ENCODE peak calls at places on chromosomes 1 and 21, in five cellular contexts. One of them, this sample, is unnamed.

GRCh38 chr21:33559813-33560212 is 17.0 kb downstream of the SON start:
- DNase-seq in fibroblast of lung: no peak
- DNase-seq in heart left ventricle: no peak
- DNase-seq in osteocyte: no peak
- DNase-seq in activated CD8-positive, alpha-beta T cell treated with anti-CD3 and anti-CD28 coated beads for 36 hours: no peak
- DNase-seq in this sample: no peak

GRCh38 chr1:85318217-85318616 is 41.8 kb upstream of the BCL10 start:
- DNase-seq in fibroblast of lung: no peak
- DNase-seq in heart left ventricle: no peak
- DNase-seq in osteocyte: no peak
- DNase-seq in activated CD8-positive, alpha-beta T cell treated with anti-CD3 and anti-CD28 coated beads for 36 hours: no peak
- DNase-seq in this sample: no peak

GRCh38 chr1:57321776-57322175 is 102.1 kb downstream of the DAB1 start:
- DNase-seq in fibroblast of lung: no peak
- DNase-seq in heart left ventricle: no peak
- DNase-seq in osteocyte: no peak
- DNase-seq in activated CD8-positive, alpha-beta T cell treated with anti-CD3 and anti-CD28 coated beads for 36 hours: no peak
- DNase-seq in this sample: no peak

GRCh38 chr1:36750706-36751105 is 268.0 kb upstream of the CSF3R start:
- DNase-seq in fibroblast of lung: no peak
- DNase-seq in heart left ventricle: no peak
- DNase-seq in osteocyte: no peak
- DNase-seq in activated CD8-positive, alpha-beta T cell treated with anti-CD3 and anti-CD28 coated beads for 36 hours: no peak
- DNase-seq in this sample: no peak

GRCh38 chr1:161298116-161298515 is 11.7 kb downstream of the MPZ start:
- DNase-seq in fibroblast of lung: no peak
- DNase-seq in heart left ventricle: no peak
- DNase-seq in osteocyte: no peak
- DNase-seq in activated CD8-positive, alpha-beta T cell treated with anti-CD3 and anti-CD28 coated beads for 36 hours: no peak
- DNase-seq in this sample: no peak

GRCh38 chr1:244067893-244068292 is 16.8 kb downstream of the ZBTB18 start:
- DNase-seq in fibroblast of lung: no peak
- DNase-seq in heart left ventricle: no peak
- DNase-seq in osteocyte: no peak
- DNase-seq in activated CD8-positive, alpha-beta T cell treated with anti-CD3 and anti-CD28 coated beads for 36 hours: no peak
- DNase-seq in this sample: no peak

GRCh38 chr21:27734146-27734545 is 767.3 kb upstream of the ADAMTS5 start:
- DNase-seq in fibroblast of lung: peak; percentile 83
- DNase-seq in heart left ventricle: no peak
- DNase-seq in osteocyte: no peak
- DNase-seq in activated CD8-positive, alpha-beta T cell treated with anti-CD3 and anti-CD28 coated beads for 36 hours: no peak
- DNase-seq in this sample: no peak

GRCh38 chr1:202952818-202953217 is 5.3 kb downstream of the ADIPOR1 start:
- DNase-seq in fibroblast of lung: peak; percentile 40
- DNase-seq in heart left ventricle: peak; percentile 40
- DNase-seq in osteocyte: no peak
- DNase-seq in activated CD8-positive, alpha-beta T cell treated with anti-CD3 and anti-CD28 coated beads for 36 hours: peak; percentile 10
- DNase-seq in this sample: peak; percentile 93

GRCh38 chr1:58290685-58291372 is 255.7 kb downstream of the OMA1 start:
- DNase-seq in fibroblast of lung: peak; percentile 21
- DNase-seq in heart left ventricle: peak; percentile 10
- DNase-seq in osteocyte: no peak
- DNase-seq in activated CD8-positive, alpha-beta T cell treated with anti-CD3 and anti-CD28 coated beads for 36 hours: peak; percentile 16
- DNase-seq in this sample: no peak

DNA sequence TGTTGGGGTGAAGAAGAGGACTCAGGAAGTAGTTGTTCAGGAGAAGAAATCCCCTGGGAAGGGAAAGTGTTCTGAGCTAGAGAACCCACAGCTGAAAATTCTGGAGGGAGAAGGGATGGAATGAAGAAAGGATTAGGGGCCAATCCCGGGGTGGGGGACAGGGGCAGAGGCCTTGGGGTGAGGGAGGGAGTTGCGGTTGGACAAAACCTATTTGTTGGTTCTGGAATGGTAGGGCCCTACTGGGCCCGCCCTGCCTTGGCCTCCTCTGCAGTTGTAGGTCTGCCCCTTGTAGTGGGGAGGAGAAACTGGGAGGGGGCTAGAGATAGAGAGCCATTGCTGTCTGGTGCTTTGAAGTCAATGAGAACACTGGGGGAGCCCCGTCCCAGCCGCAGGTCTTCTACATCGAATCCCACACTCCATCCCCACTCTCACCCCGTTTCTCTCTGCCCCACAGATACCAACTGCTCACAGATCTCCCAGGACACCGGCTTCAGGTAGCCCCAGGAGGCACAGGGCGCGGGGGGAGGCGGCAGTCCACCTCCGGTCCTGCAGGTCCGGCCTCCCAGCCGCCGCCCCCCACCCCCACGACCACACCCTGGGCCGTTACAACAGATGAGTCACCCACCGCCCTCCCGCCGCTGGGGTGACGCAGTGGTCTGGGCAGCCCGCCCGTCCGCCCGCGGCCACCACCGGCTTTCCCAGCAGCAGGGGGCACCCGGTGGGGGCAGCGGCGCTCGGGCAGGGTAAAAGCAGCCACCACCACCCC is 1.1 kb downstream of the TAGLN2 start:
- DNase-seq in fibroblast of lung: peak; percentile 93
- DNase-seq in heart left ventricle: peak; percentile 92
- DNase-seq in osteocyte: peak; percentile 97
- DNase-seq in activated CD8-positive, alpha-beta T cell treated with anti-CD3 and anti-CD28 coated beads for 36 hours: peak; percentile 84
- DNase-seq in this sample: peak; percentile 97
- TF ChIP-seq CTCF in fibroblast of lung: no peak
- TF ChIP-seq CTCF in heart left ventricle: no peak
- TF ChIP-seq CTCF in osteocyte: no peak
- TF ChIP-seq CTCF in activated CD8-positive, alpha-beta T cell treated with anti-CD3 and anti-CD28 coated beads for 36 hours: no peak
- TF ChIP-seq CTCF in this sample: no peak

GRCh38 chr1:19921310-19921709 is 2.1 kb downstream of the PLA2G2E start:
- DNase-seq in fibroblast of lung: no peak
- DNase-seq in heart left ventricle: no peak
- DNase-seq in osteocyte: no peak
- DNase-seq in activated CD8-positive, alpha-beta T cell treated with anti-CD3 and anti-CD28 coated beads for 36 hours: no peak
- DNase-seq in this sample: no peak

GRCh38 chr1:19923137-19923952 is at the start of gene PLA2G2E:
- DNase-seq in fibroblast of lung: no peak
- DNase-seq in heart left ventricle: no peak
- DNase-seq in osteocyte: no peak
- DNase-seq in activated CD8-positive, alpha-beta T cell treated with anti-CD3 and anti-CD28 coated beads for 36 hours: no peak
- DNase-seq in this sample: no peak

GRCh38 chr1:19920132-19920710 is 3.2 kb downstream of the PLA2G2E start:
- DNase-seq in fibroblast of lung: no peak
- DNase-seq in heart left ventricle: no peak
- DNase-seq in osteocyte: no peak
- DNase-seq in activated CD8-positive, alpha-beta T cell treated with anti-CD3 and anti-CD28 coated beads for 36 hours: no peak
- DNase-seq in this sample: no peak

GRCh38 chr1:19922015-19922688 is 1.3 kb downstream of the PLA2G2E start:
- DNase-seq in fibroblast of lung: no peak
- DNase-seq in heart left ventricle: no peak
- DNase-seq in osteocyte: no peak
- DNase-seq in activated CD8-positive, alpha-beta T cell treated with anti-CD3 and anti-CD28 coated beads for 36 hours: no peak
- DNase-seq in this sample: no peak

DNA sequence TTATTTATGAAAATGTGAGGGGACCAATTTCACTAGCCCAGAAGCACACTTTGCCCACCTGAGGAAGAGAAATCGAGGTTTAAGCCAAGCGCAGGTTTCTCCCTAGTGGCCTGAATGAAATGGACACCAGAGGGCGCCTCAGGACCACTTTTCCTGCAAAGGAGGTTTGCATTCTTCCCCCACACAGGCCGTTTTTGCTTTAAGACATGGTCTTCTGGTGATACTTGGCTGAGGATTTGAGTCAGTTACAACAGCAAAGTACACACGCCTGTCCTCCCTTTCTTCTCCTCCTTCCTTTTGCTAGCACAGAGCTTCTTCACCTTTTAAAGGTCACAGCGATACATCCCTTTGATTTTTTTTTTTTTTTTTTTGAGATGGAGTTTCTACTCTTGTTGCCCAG is 5.4 kb downstream of the PLA2G2E start:
- DNase-seq in fibroblast of lung: peak; percentile 83
- DNase-seq in heart left ventricle: peak; percentile 74
- DNase-seq in osteocyte: peak; percentile 93
- DNase-seq in activated CD8-positive, alpha-beta T cell treated with anti-CD3 and anti-CD28 coated beads for 36 hours: peak; percentile 92
- DNase-seq in this sample: peak; percentile 56
- TF ChIP-seq CTCF in fibroblast of lung: peak; percentile 95
- TF ChIP-seq CTCF in heart left ventricle: peak; percentile 92
- TF ChIP-seq CTCF in osteocyte: peak; percentile 93
- TF ChIP-seq CTCF in activated CD8-positive, alpha-beta T cell treated with anti-CD3 and anti-CD28 coated beads for 36 hours: peak; percentile 78
- TF ChIP-seq CTCF in this sample: peak; percentile 83

DNA sequence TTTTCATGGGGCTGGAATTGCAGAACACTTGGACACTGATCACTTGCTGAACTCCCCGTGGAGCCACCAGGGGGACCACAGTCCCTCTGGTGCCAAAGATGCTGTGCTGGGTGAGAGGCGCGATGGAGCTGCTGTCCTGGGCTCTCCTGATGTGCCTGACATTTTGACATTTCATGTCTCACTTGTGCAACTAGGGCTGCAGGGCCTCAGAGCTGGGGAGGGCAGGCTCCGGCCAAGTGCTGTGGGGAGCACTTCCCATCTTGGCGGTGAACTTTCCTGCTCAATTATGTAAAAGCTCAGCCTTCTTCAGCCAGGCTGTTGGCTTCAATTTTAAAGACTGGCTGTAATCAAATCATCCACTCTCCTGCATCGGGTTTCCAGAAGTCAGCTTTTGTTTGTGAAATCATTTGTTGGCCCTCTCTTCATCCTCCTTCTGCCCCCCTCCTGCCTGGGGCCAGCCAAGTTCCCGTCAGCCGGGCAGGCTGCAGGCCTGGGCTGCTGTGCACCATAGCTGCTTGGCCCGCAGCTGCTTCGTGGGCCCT is 36.8 kb downstream of the KCNAB2 start:
- DNase-seq in fibroblast of lung: peak; percentile 5
- DNase-seq in heart left ventricle: no peak
- DNase-seq in osteocyte: no peak
- DNase-seq in activated CD8-positive, alpha-beta T cell treated with anti-CD3 and anti-CD28 coated beads for 36 hours: no peak
- DNase-seq in this sample: no peak
- TF ChIP-seq CTCF in fibroblast of lung: peak; percentile 51
- TF ChIP-seq CTCF in heart left ventricle: no peak
- TF ChIP-seq CTCF in osteocyte: peak; percentile 25
- TF ChIP-seq CTCF in activated CD8-positive, alpha-beta T cell treated with anti-CD3 and anti-CD28 coated beads for 36 hours: no peak
- TF ChIP-seq CTCF in this sample: no peak

GRCh38 chr1:2525524-2525895 is 886 bp downstream of the PANK4 start:
- DNase-seq in fibroblast of lung: no peak
- DNase-seq in heart left ventricle: no peak
- DNase-seq in osteocyte: no peak
- DNase-seq in activated CD8-positive, alpha-beta T cell treated with anti-CD3 and anti-CD28 coated beads for 36 hours: no peak
- DNase-seq in this sample: no peak
- TF ChIP-seq CTCF in fibroblast of lung: no peak
- TF ChIP-seq CTCF in heart left ventricle: no peak
- TF ChIP-seq CTCF in osteocyte: no peak
- TF ChIP-seq CTCF in activated CD8-positive, alpha-beta T cell treated with anti-CD3 and anti-CD28 coated beads for 36 hours: no peak
- TF ChIP-seq CTCF in this sample: no peak

GRCh38 chr1:220306339-220306738 is 34.1 kb upstream of the RAB3GAP2 start:
- DNase-seq in fibroblast of lung: no peak
- DNase-seq in heart left ventricle: no peak
- DNase-seq in osteocyte: no peak
- DNase-seq in activated CD8-positive, alpha-beta T cell treated with anti-CD3 and anti-CD28 coated beads for 36 hours: no peak
- DNase-seq in this sample: no peak
- TF ChIP-seq CTCF in fibroblast of lung: no peak
- TF ChIP-seq CTCF in heart left ventricle: no peak
- TF ChIP-seq CTCF in osteocyte: no peak
- TF ChIP-seq CTCF in activated CD8-positive, alpha-beta T cell treated with anti-CD3 and anti-CD28 coated beads for 36 hours: no peak
- TF ChIP-seq CTCF in this sample: no peak

GRCh38 chr1:150826299-150826698 is 18.2 kb upstream of the CTSK start:
- DNase-seq in fibroblast of lung: no peak
- DNase-seq in heart left ventricle: no peak
- DNase-seq in osteocyte: no peak
- DNase-seq in activated CD8-positive, alpha-beta T cell treated with anti-CD3 and anti-CD28 coated beads for 36 hours: no peak
- DNase-seq in this sample: no peak

GRCh38 chr1:150832597-150832996 is 24.5 kb upstream of the CTSK start:
- DNase-seq in fibroblast of lung: no peak
- DNase-seq in heart left ventricle: no peak
- DNase-seq in osteocyte: no peak
- DNase-seq in activated CD8-positive, alpha-beta T cell treated with anti-CD3 and anti-CD28 coated beads for 36 hours: no peak
- DNase-seq in this sample: no peak

GRCh38 chr1:150829751-150830150 is 21.7 kb upstream of the CTSK start:
- DNase-seq in fibroblast of lung: no peak
- DNase-seq in heart left ventricle: no peak
- DNase-seq in osteocyte: no peak
- DNase-seq in activated CD8-positive, alpha-beta T cell treated with anti-CD3 and anti-CD28 coated beads for 36 hours: no peak
- DNase-seq in this sample: no peak
- TF ChIP-seq CTCF in fibroblast of lung: peak; percentile 5
- TF ChIP-seq CTCF in heart left ventricle: peak; percentile 17
- TF ChIP-seq CTCF in osteocyte: no peak
- TF ChIP-seq CTCF in activated CD8-positive, alpha-beta T cell treated with anti-CD3 and anti-CD28 coated beads for 36 hours: no peak
- TF ChIP-seq CTCF in this sample: peak; percentile 41

GRCh38 chr1:27508139-27508665 is 18.2 kb upstream of the WASF2 start:
- DNase-seq in fibroblast of lung: no peak
- DNase-seq in heart left ventricle: no peak
- DNase-seq in osteocyte: no peak
- DNase-seq in activated CD8-positive, alpha-beta T cell treated with anti-CD3 and anti-CD28 coated beads for 36 hours: no peak
- DNase-seq in this sample: no peak
- TF ChIP-seq CTCF in fibroblast of lung: no peak
- TF ChIP-seq CTCF in heart left ventricle: no peak
- TF ChIP-seq CTCF in osteocyte: no peak
- TF ChIP-seq CTCF in activated CD8-positive, alpha-beta T cell treated with anti-CD3 and anti-CD28 coated beads for 36 hours: no peak
- TF ChIP-seq CTCF in this sample: no peak

DNA sequence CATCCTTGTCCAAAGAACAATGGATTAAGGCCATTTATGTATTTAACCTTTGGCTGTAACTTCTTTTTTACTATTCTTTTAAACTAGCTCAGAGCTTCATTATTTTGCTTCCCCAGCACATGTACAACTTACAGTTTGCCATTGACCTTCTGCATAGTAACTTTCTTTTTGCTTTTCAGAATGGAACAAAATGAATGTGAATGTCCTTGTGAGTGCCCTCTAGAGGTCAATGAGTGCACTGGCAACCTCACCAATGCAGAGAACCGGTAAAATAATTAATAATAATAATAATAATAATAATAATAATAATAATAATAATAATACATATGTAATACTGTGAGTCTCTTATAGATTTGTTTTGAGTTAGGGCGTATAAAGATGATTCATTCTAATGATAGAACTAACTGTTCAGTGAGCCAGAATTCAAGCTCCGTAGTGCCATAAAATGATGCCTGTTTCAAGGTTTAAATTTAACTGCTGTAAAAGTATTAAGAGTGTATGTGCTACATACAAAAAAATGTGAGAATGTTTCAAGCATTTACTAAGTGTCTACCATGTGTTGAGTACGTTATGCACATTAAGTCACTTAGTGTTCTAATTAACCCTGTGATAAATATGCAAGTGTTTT is 69.0 kb upstream of the RAVER2 start:
- DNase-seq in fibroblast of lung: peak; percentile 61
- DNase-seq in heart left ventricle: no peak
- DNase-seq in osteocyte: no peak
- DNase-seq in activated CD8-positive, alpha-beta T cell treated with anti-CD3 and anti-CD28 coated beads for 36 hours: no peak
- DNase-seq in this sample: no peak
- TF ChIP-seq CTCF in fibroblast of lung: peak; percentile 51
- TF ChIP-seq CTCF in heart left ventricle: peak; percentile 77
- TF ChIP-seq CTCF in osteocyte: peak; percentile 75
- TF ChIP-seq CTCF in activated CD8-positive, alpha-beta T cell treated with anti-CD3 and anti-CD28 coated beads for 36 hours: peak; percentile 79
- TF ChIP-seq CTCF in this sample: peak; percentile 84

DNA sequence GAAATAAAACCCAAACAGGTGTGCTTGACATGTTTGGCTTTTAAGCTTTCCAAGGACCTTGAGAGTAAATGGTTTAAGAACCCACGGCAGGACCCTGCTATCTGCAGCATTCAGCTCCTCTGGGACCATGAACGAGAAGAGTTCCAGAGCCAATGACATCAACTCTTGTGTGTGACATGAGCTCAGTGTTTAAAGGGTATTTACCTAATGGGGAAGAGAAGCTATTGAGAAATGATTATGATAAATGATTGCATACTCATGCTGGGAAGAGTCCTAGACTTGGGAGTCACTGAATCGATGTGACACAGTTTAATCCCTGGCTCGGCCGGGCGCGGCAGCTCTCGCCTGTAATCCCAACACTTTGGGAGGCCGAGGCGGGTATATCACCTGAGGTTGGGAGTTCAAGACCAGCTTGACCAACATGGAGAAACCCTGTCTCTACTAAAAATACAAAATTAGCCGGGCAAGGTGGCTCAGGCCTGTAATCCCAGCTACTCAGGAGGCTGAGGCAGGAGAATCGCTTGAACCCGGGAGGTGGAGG is 55.4 kb downstream of the KANK4 start:
- DNase-seq in fibroblast of lung: no peak
- DNase-seq in heart left ventricle: no peak
- DNase-seq in osteocyte: no peak
- DNase-seq in activated CD8-positive, alpha-beta T cell treated with anti-CD3 and anti-CD28 coated beads for 36 hours: no peak
- DNase-seq in this sample: no peak
- TF ChIP-seq CTCF in fibroblast of lung: no peak
- TF ChIP-seq CTCF in heart left ventricle: no peak
- TF ChIP-seq CTCF in osteocyte: no peak
- TF ChIP-seq CTCF in activated CD8-positive, alpha-beta T cell treated with anti-CD3 and anti-CD28 coated beads for 36 hours: no peak
- TF ChIP-seq CTCF in this sample: no peak